ENCODE peak calls at places on chromosome 13, in five cellular contexts. N, A, S, J and H are unnamed samples.

GRCh38 chr13:29140277-29140676 is 320.1 kb downstream of the MTUS2 start:
- DNase-seq in J (no peak), A (no peak), N (no peak), S (no peak), H (no peak)

GRCh38 chr13:64158910-64159309 is 2743.3 kb upstream of the PCDH20 start:
- DNase-seq in J (peak; percentile 41), S (no peak), N (peak; percentile 0), A (no peak), H (no peak)

GRCh38 chr13:105031306-105031705 is 1504.2 kb downstream of the EFNB2 start:
- DNase-seq in A (no peak), S (no peak), J (no peak), N (no peak), H (no peak)

GRCh38 chr13:99870541-99870940 is 101.0 kb downstream of the ZIC5 start:
- DNase-seq in S (no peak), J (no peak), A (no peak), N (no peak), H (no peak)

GRCh38 chr13:30138511-30138910 is 168.8 kb downstream of the KATNAL1 start:
- DNase-seq in N (no peak), J (no peak), A (no peak), S (no peak), H (no peak)

GRCh38 chr13:88622362-88622973 is 951.3 kb downstream of the SLITRK5 start:
- DNase-seq in S (no peak), A (no peak), J (no peak), N (no peak), H (no peak)

GRCh38 chr13:110308377-110309158 is 1.5 kb downstream of the COL4A2 start:
- DNase-seq in S (no peak), A (no peak), N (no peak), J (no peak), H (no peak)

GRCh38 chr13:40318366-40318765 is 348.1 kb downstream of the FOXO1 start:
- DNase-seq in S (no peak), A (no peak), N (peak; percentile 2), J (no peak), H (no peak)

GRCh38 chr13:45219123-45219891 is 18.5 kb upstream of the KCTD4 start:
- DNase-seq in S (no peak), J (no peak), A (no peak), N (no peak), H (no peak)

GRCh38 chr13:73608731-73609485 is 525.3 kb downstream of the KLF12 start:
- DNase-seq in S (no peak), N (no peak), J (no peak), A (no peak), H (no peak)

GRCh38 chr13:102608944-102609343 is 12.2 kb downstream of the TPP2 start:
- DNase-seq in N (no peak), J (no peak), A (no peak), S (no peak), H (no peak)

GRCh38 chr13:28650284-28650683 is 8.6 kb upstream of the POMP start:
- DNase-seq in N (no peak), S (no peak), J (peak; percentile 85), A (no peak), H (no peak)

GRCh38 chr13:111210488-111210887 is 95.4 kb downstream of the ARHGEF7 start:
- DNase-seq in S (no peak), N (no peak), J (peak; percentile 91), A (no peak), H (no peak)

GRCh38 chr13:95698047-95698749 is 21.3 kb downstream of the DNAJC3 start:
- DNase-seq in A (peak; percentile 12), N (no peak), J (peak; percentile 17), S (no peak), H (no peak)

GRCh38 chr13:52348081-52348480 is 57.9 kb downstream of the THSD1 start:
- DNase-seq in S (no peak), N (no peak), A (peak; percentile 34), J (peak; percentile 88), H (peak; percentile 13)

GRCh38 chr13:83286737-83287136 is 595.5 kb downstream of the SLITRK1 start:
- DNase-seq in N (no peak), S (no peak), J (peak; percentile 33), A (no peak), H (peak; percentile 6)

GRCh38 chr13:83281666-83282065 is 600.6 kb downstream of the SLITRK1 start:
- DNase-seq in A (no peak), N (no peak), S (no peak), J (no peak), H (no peak)
- TF ChIP-seq CEBPB in A (no peak), N (no peak), S (no peak), J (no peak), H (no peak)

GRCh38 chr13:70128098-70128497 is 19.8 kb upstream of the KLHL1 start:
- DNase-seq in J (no peak), A (no peak), N (no peak), S (no peak), H (no peak)
- TF ChIP-seq CTCF in J (no peak), A (no peak), N (no peak), S (no peak), H (no peak)

DNA sequence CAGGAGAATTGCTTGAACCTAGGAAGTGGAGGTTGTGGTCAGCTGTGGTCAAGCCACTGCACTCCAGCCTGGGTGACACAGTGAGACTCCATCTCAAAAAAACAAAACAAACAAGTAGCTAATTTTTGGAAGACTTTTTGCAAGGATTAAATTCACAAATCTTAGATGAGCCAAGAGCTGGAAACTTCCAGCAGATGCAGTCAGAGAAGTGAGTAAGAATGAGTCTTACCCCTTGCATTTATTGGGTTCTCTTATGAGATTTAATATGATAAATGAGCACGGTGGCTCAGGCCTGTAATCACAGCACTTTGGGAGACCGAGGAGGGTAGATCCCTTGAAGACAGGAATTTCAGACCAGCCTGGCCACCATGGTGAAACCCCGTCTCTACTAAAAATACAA is 44.9 kb upstream of the NBEA start:
- DNase-seq in S (no peak), N (no peak), J (no peak), A (no peak), H (no peak)
- TF ChIP-seq CEBPB in S (no peak), N (no peak), J (no peak), A (no peak), H (no peak)

GRCh38 chr13:106110241-106110855 is 425.1 kb downstream of the EFNB2 start:
- DNase-seq in N (no peak), J (peak; percentile 25), A (no peak), S (no peak), H (peak; percentile 14)
- TF ChIP-seq CTCF in N (no peak), J (no peak), A (peak; percentile 26), S (no peak), H (no peak)

DNA sequence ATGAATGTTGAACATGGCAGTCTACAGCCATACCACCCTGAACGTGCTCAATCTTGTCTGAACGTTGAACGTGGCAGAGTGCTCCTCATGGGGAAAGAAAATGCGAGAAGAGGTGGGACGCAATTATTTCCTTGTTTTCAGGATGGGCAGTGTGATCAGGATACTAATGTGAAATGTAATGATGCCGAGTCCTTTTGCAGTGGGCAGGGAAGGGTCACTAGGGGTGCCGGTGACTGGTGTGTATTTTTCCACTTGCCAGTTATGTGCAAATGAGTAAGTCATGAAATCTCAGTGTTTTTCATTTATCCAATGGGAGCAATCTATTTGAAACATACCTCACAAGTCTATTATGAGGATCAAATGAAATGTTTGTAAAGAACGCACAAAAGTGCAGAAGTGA is 84.8 kb downstream of the LNX2 start:
- DNase-seq in N (no peak), S (no peak), A (no peak), J (no peak), H (no peak)
- TF ChIP-seq CEBPB in N (no peak), S (no peak), A (no peak), J (no peak), H (no peak)

GRCh38 chr13:59873856-59874255 is 289.9 kb downstream of the DIAPH3 start:
- DNase-seq in S (no peak), N (no peak), A (no peak), J (no peak), H (no peak)
- TF ChIP-seq CTCF in S (no peak), N (no peak), A (no peak), J (no peak), H (no peak)